ENCODE peak calls at places on chromosomes 12 and 14, in five cellular contexts. I, R, S, P and F are unnamed samples.

GRCh38 chr14:83297361-83297760 is 1763.7 kb upstream of the SEL1L start:
- DNase-seq in R (no peak), S (no peak), P (no peak), I (no peak), F (no peak)

GRCh38 chr14:51828017-51828797 is 32.2 kb upstream of the GNG2 start:
- DNase-seq in R (no peak), I (peak; percentile 33), P (peak; percentile 74), S (peak; percentile 62), F (no peak)

GRCh38 chr12:30067156-30067555 is 283.4 kb upstream of the TMTC1 start:
- DNase-seq in S (peak; percentile 36), I (no peak), P (no peak), R (no peak), F (no peak)

GRCh38 chr14:66345986-66346385 is 140.2 kb upstream of the CCDC196 start:
- DNase-seq in R (no peak), I (no peak), P (no peak), S (no peak), F (no peak)

GRCh38 chr14:104106471-104106991 is 21.0 kb downstream of the ASPG start:
- DNase-seq in I (no peak), R (no peak), S (no peak), P (no peak), F (no peak)

GRCh38 chr12:52209321-52209720 is 17.5 kb upstream of the KRT80 start:
- DNase-seq in S (no peak), P (no peak), I (no peak), R (no peak), F (no peak)

GRCh38 chr12:42705863-42706262 is 116.3 kb upstream of the PRICKLE1 start:
- DNase-seq in P (no peak), R (no peak), S (peak; percentile 95), I (no peak), F (peak; percentile 26)

GRCh38 chr12:642633-643477 is 20.4 kb downstream of the NINJ2 start:
- DNase-seq in S (peak; percentile 34), I (peak; percentile 82), R (peak; percentile 85), P (no peak), F (peak; percentile 87)

GRCh38 chr12:16605666-16606116 is 271 bp downstream of the LMO3 start:
- DNase-seq in R (no peak), I (no peak), S (peak; percentile 12), P (no peak), F (peak; percentile 20)

GRCh38 chr14:87992349-87992719 is 648 bp downstream of the GALC start:
- DNase-seq in S (peak; percentile 11), I (no peak), R (no peak), P (no peak), F (no peak)

GRCh38 chr12:88432536-88433462 is 147.5 kb downstream of the KITLG start:
- DNase-seq in P (no peak), I (no peak), R (no peak), S (peak; percentile 46), F (no peak)

GRCh38 chr14:88838015-88838414 is 13.6 kb downstream of the TTC8 start:
- DNase-seq in I (no peak), P (no peak), R (no peak), S (no peak), F (no peak)

GRCh38 chr12:92062539-92063493 is 82.8 kb downstream of the BTG1 start:
- DNase-seq in P (no peak), S (no peak), R (no peak), I (no peak), F (peak; percentile 32)

GRCh38 chr14:24984846-24985589 is 64.9 kb downstream of the STXBP6 start:
- DNase-seq in R (peak; percentile 34), S (no peak), I (no peak), P (no peak), F (no peak)

GRCh38 chr12:5716221-5716620 is 228.8 kb downstream of the ANO2 start:
- DNase-seq in P (no peak), I (no peak), R (no peak), S (peak; percentile 43), F (no peak)

GRCh38 chr14:20866963-20867362 is 24.2 kb upstream of the RNASE3 start:
- DNase-seq in R (no peak), I (no peak), S (no peak), P (no peak), F (no peak)

GRCh38 chr14:55838529-55839052 is 258.6 kb downstream of the KTN1 start:
- DNase-seq in S (peak; percentile 90), I (no peak), R (no peak), P (no peak), F (no peak)

GRCh38 chr14:51479584-51480305 is 172.0 kb upstream of the FRMD6 start:
- DNase-seq in I (no peak), P (peak; percentile 9), S (peak; percentile 49), R (no peak), F (no peak)

GRCh38 chr14:74243051-74243450 is 3.8 kb downstream of the VSX2 start:
- DNase-seq in P (no peak), I (no peak), S (no peak), R (no peak), F (no peak)

GRCh38 chr14:21940887-21941855 is 267.6 kb upstream of the OR4E1 start:
- DNase-seq in R (peak; percentile 30), P (no peak), I (peak; percentile 18), S (peak; percentile 2), F (peak; percentile 9)

GRCh38 chr14:98229676-98230366 is 1042.2 kb downstream of the BCL11B start:
- DNase-seq in R (no peak), S (no peak), I (no peak), P (no peak), F (no peak)

GRCh38 chr12:7638764-7639570 is 26.7 kb downstream of the APOBEC1 start:
- DNase-seq in S (peak; percentile 76), I (peak; percentile 63), R (peak; percentile 63), P (peak; percentile 40), F (peak; percentile 77)

GRCh38 chr12:122593910-122594309 is 66.9 kb downstream of the KNTC1 start:
- DNase-seq in P (no peak), R (no peak), I (no peak), S (no peak), F (no peak)

GRCh38 chr14:103001226-103001625 is 56.1 kb downstream of the CDC42BPB start:
- DNase-seq in I (no peak), S (no peak), P (no peak), R (no peak), F (no peak)

GRCh38 chr12:53497461-53497860 is 1.8 kb downstream of the MAP3K12 start:
- DNase-seq in P (no peak), I (no peak), R (no peak), S (no peak), F (no peak)
- TF ChIP-seq RCOR1 in P (no peak), I (no peak), R (no peak), S (no peak), F (no peak)

DNA sequence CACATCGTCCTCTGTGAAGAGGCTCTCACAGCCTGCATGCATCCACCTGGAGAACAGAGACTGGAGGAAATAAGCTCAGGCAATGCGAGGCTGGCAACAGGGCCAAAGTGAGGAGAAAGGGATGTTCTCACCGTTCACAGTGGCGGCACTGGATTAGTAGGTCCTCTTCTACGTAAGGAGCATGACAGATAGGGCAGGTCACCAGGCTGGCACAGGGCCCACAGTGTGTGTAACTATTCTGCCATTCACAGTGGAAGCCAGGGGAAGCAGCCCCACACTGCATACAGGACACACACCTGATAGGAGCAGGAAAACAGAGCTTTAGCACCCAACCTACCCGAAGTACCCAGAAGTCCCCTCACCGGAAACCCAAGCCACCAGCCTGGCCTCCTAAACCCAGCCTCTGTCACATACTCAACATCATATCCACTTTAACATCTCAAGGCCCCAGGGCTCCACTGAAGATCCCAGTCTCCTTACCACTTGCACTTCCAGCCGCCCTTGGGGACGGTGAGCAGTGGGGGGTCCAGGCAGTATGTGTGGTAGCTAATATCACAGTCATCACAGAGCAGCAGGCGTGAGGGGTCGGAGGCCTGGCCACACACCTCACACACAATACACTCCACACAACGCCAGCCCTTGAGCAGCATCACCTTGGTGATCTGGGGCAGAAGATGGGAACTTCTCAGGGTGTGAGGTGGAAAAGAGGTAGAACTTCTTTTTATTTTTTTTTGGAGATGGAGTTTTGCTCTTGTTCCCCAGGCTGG is 14.3 kb downstream of the KMT2D start:
- DNase-seq in P (no peak), R (no peak), S (no peak), I (no peak), F (no peak)
- TF ChIP-seq RCOR1 in P (no peak), R (no peak), S (no peak), I (no peak), F (no peak)

GRCh38 chr14:72013606-72014129 is 81.4 kb downstream of the RGS6 start:
- DNase-seq in P (no peak), R (no peak), I (no peak), S (no peak), F (no peak)

DNA sequence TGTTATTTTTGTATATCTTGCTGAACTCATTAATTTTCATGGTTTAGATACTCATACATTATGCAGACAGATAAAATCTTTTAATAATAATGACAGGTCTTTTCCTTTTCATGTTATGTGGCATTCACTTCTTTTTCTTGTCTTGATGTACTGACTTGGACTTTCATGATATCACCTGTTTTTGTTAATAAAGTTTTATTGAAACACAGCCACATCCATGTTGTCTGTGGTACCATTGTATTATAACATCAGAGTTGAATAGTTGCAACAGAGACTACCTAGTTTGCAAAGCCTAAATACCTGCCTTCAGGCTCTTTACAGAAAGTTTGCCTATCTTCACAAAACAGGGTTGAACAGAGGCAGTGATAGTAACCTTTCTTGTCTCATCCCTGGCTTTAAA is 85.1 kb downstream of the RGS6 start:
- DNase-seq in R (no peak), S (no peak), P (no peak), I (no peak), F (no peak)
- TF ChIP-seq RCOR1 in R (no peak), S (no peak), P (no peak), I (no peak), F (no peak)

DNA sequence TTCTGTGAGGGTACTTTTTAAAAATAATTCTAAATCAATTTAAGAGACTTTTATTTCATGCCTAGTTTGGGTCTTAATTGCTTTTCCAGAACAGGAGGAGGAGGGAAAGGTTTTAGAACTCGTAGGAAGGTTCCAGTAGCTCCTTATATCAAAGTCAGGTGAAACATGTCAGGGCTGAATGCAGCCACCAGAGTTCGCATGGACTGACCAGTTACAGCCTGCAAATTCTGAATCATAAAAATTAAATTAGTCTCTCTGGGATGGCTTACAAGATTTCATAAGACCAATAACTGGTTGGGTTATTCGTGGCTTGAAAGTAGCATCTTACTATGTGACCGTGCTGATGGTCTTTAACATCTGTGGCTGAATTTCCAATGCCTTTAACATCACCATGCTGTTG is 410 bp downstream of the BDKRB1 start:
- DNase-seq in P (no peak), R (no peak), I (no peak), S (peak; percentile 64), F (no peak)
- TF ChIP-seq RCOR1 in P (no peak), R (no peak), I (no peak), S (no peak), F (no peak)

DNA sequence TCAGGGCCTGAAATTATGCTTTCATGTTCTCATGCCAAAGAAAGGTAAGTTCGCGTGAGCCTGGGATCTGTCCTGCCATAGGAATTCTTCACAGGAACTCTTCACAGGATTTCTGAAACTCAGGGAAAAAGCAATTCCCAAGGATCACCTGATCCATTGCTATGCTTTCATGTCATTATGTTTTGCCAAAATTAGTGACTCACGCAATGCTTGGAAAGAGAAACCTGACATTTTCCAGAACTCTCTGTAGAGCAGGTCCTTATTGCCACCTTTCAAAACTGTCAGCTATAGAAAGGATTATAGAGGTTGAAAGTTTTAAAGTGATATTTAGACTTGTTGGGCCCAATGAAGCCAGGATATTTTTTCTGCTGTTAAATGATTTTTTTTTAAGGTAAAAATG is 6.3 kb upstream of the KCNJ8 start:
- DNase-seq in P (no peak), S (no peak), R (no peak), I (no peak), F (no peak)
- TF ChIP-seq RCOR1 in P (no peak), S (no peak), R (no peak), I (no peak), F (no peak)